ENCODE peak calls at places on chromosomes 11 and 22, in seven cellular contexts. A, H, Z, X, B, S and R are unnamed samples.

GRCh38 chr22:45807156-45807915 is 135.7 kb downstream of the ATXN10 start:
- DNase-seq in S (peak; percentile 46), X (no peak), Z (no peak), H (no peak), A (no peak), B (no peak), R (peak; percentile 38)

GRCh38 chr22:45550416-45550815 is 47.7 kb downstream of the FBLN1 start:
- DNase-seq in X (no peak), Z (no peak), A (no peak), H (no peak), S (no peak), B (no peak), R (no peak)

GRCh38 chr11:970319-970871 is 44.7 kb downstream of the AP2A2 start:
- DNase-seq in A (no peak), H (no peak), B (no peak), Z (no peak), S (no peak), X (no peak), R (no peak)

GRCh38 chr11:31419138-31419537 is 49.5 kb downstream of the DNAJC24 start:
- DNase-seq in H (no peak), S (no peak), B (no peak), A (no peak), Z (no peak), X (no peak), R (no peak)

GRCh38 chr11:114237321-114238280 is 58.6 kb upstream of the NNMT start:
- DNase-seq in X (no peak), Z (no peak), H (no peak), A (no peak), S (peak; percentile 69), B (no peak), R (no peak)

GRCh38 chr11:47603295-47603694 is 9.1 kb upstream of the C1QTNF4 start:
- DNase-seq in S (peak; percentile 33), X (no peak), Z (no peak), A (no peak), B (no peak), H (no peak), R (peak; percentile 64)

GRCh38 chr11:69339916-69340565 is 46.1 kb downstream of the MYEOV start:
- DNase-seq in H (no peak), Z (no peak), A (no peak), B (no peak), X (no peak), S (no peak), R (no peak)

GRCh38 chr22:49704345-49705215 is 123.1 kb downstream of the BRD1 start:
- DNase-seq in H (no peak), S (no peak), B (no peak), X (no peak), Z (no peak), A (no peak), R (no peak)

GRCh38 chr11:43010042-43010441 is 301.8 kb upstream of the API5 start:
- DNase-seq in H (no peak), Z (no peak), B (no peak), X (no peak), A (no peak), S (no peak), R (no peak)

GRCh38 chr11:61454520-61454919 is 24.6 kb downstream of the SDHAF2 start:
- DNase-seq in B (no peak), Z (peak; percentile 11), S (no peak), H (no peak), A (no peak), X (no peak), R (no peak)

GRCh38 chr11:130369141-130369691 is 54.5 kb upstream of the ZBTB44 start:
- DNase-seq in H (no peak), A (no peak), B (no peak), X (peak; percentile 26), S (no peak), Z (peak; percentile 3), R (no peak)

GRCh38 chr11:26247340-26247739 is 84.6 kb upstream of the ANO3 start:
- DNase-seq in B (no peak), X (no peak), S (peak; percentile 21), H (no peak), Z (no peak), A (no peak), R (peak; percentile 72)

GRCh38 chr22:42608481-42609361 is 6.0 kb downstream of the POLDIP3 start:
- DNase-seq in B (no peak), A (no peak), X (peak; percentile 66), S (peak; percentile 75), Z (peak; percentile 13), H (no peak), R (peak; percentile 53)

GRCh38 chr22:41596776-41597634 is 7.4 kb upstream of the PMM1 start:
- DNase-seq in A (no peak), Z (peak; percentile 19), B (peak; percentile 79), H (peak; percentile 12), S (peak; percentile 46), X (peak; percentile 28), R (peak; percentile 58)

GRCh38 chr22:33568934-33569496 is 351.3 kb downstream of the LARGE1 start:
- DNase-seq in H (no peak), A (no peak), B (no peak), X (no peak), Z (no peak), S (no peak), R (no peak)

GRCh38 chr11:93614111-93614784 is 47.2 kb upstream of the CEP295 start:
- DNase-seq in H (no peak), X (no peak), S (no peak), B (peak; percentile 24), A (no peak), Z (no peak), R (no peak)

GRCh38 chr11:118619444-118620205 is 12.2 kb downstream of the PHLDB1 start:
- DNase-seq in X (peak; percentile 41), S (peak; percentile 97), H (no peak), Z (peak; percentile 65), A (no peak), B (no peak), R (peak; percentile 97)

GRCh38 chr11:61173456-61173855 is 12.2 kb upstream of the VPS37C start:
- DNase-seq in B (no peak), Z (no peak), X (no peak), H (no peak), S (no peak), A (no peak), R (peak; percentile 47)

GRCh38 chr11:128040603-128041002 is 546.8 kb downstream of the ETS1 start:
- DNase-seq in A (no peak), H (no peak), Z (no peak), S (peak; percentile 75), B (no peak), X (no peak), R (peak; percentile 62)

GRCh38 chr11:128589998-128590397 is 2.6 kb upstream of the ETS1 start:
- DNase-seq in B (no peak), S (no peak), A (no peak), Z (no peak), H (no peak), X (no peak), R (no peak)

GRCh38 chr11:48063424-48063978 is 83.1 kb downstream of the PTPRJ start:
- DNase-seq in X (no peak), H (no peak), B (no peak), Z (no peak), S (peak; percentile 98), A (no peak), R (peak; percentile 99)

GRCh38 chr11:60985991-60986915 is 14.8 kb downstream of the CD6 start:
- DNase-seq in H (peak; percentile 79), B (no peak), X (no peak), A (peak; percentile 79), Z (no peak), S (peak; percentile 59), R (peak; percentile 33)

GRCh38 chr22:30239421-30240405 is 6.8 kb downstream of the LIF start:
- DNase-seq in Z (no peak), X (no peak), B (no peak), S (no peak), H (no peak), A (no peak), R (no peak)

GRCh38 chr11:65128182-65129145 is 5.9 kb downstream of the SYVN1 start:
- DNase-seq in S (no peak), H (no peak), X (no peak), B (no peak), Z (no peak), A (no peak), R (no peak)

GRCh38 chr11:72216638-72217037 is at the start of gene FOLR2:
- DNase-seq in X (no peak), Z (no peak), B (no peak), S (no peak), H (no peak), A (no peak), R (no peak)

GRCh38 chr11:103532133-103532788 is 423.0 kb downstream of the DYNC2H1 start:
- DNase-seq in X (no peak), Z (no peak), S (peak; percentile 82), B (no peak), H (no peak), A (no peak), R (peak; percentile 85)